ENCODE peak calls at places on chromosomes 7 and 10, in ten cellular contexts. H is lower leg skin, V is H1, U is IMR-90, C is sigmoid colon, X is adrenal gland, B is ovary, W is tibial nerve, T is transverse colon, N is spleen. F is an unnamed sample.

GRCh38 chr10:68800196-68800595 is 27.1 kb upstream of the STOX1 start:
- DNase-seq in H (no peak), V (no peak), U (no peak), T (no peak), X (no peak), W (no peak), C (no peak), N (no peak), B (no peak), F (no peak)

GRCh38 chr10:98374176-98374969 is 40.6 kb downstream of the PYROXD2 start:
- DNase-seq in V (no peak), N (no peak), W (no peak), H (peak; percentile 23), U (peak; percentile 91), T (no peak), C (no peak), X (no peak), B (no peak), F (no peak)

GRCh38 chr10:7302393-7303054 is 108.3 kb downstream of the SFMBT2 start:
- DNase-seq in N (no peak), X (peak; percentile 19), H (no peak), C (no peak), B (no peak), T (no peak), W (no peak), U (peak; percentile 2), V (no peak), F (no peak)

GRCh38 chr10:88848499-88848898 is 3.1 kb downstream of the ANKRD22 start:
- DNase-seq in N (no peak), H (no peak), X (no peak), T (no peak), U (peak; percentile 87), W (no peak), C (no peak), V (no peak), B (no peak), F (peak; percentile 63)

GRCh38 chr7:46909601-46910051 is 672.3 kb downstream of the TNS3 start:
- DNase-seq in T (no peak), V (no peak), B (no peak), C (no peak), X (no peak), W (no peak), H (no peak), N (no peak), U (peak; percentile 70), F (no peak)

GRCh38 chr7:83842894-83843293 is 194.0 kb upstream of the SEMA3E start:
- DNase-seq in X (no peak), N (no peak), T (no peak), B (no peak), W (no peak), V (no peak), C (no peak), U (no peak), H (no peak), F (no peak)

GRCh38 chr7:42104231-42104630 is 132.8 kb downstream of the GLI3 start:
- DNase-seq in U (no peak), C (no peak), H (no peak), W (no peak), V (no peak), T (no peak), X (no peak), B (no peak), N (no peak), F (no peak)

GRCh38 chr7:94057955-94058354 is 53.8 kb upstream of the BET1 start:
- DNase-seq in C (no peak), W (no peak), X (no peak), T (no peak), U (no peak), H (no peak), B (no peak), V (no peak), N (no peak), F (no peak)

GRCh38 chr10:129774736-129775401 is 189.2 kb downstream of the EBF3 start:
- DNase-seq in H (peak; percentile 78), X (no peak), N (peak; percentile 71), B (no peak), V (no peak), T (no peak), U (no peak), C (no peak), W (no peak), F (no peak)

GRCh38 chr10:31604646-31605170 is 285.7 kb downstream of the ZEB1 start:
- DNase-seq in B (no peak), X (no peak), C (no peak), N (no peak), T (no peak), H (no peak), W (no peak), U (no peak), V (no peak), F (no peak)

GRCh38 chr7:11221931-11222330 is 248.3 kb downstream of the PHF14 start:
- DNase-seq in U (no peak), V (no peak), N (no peak), X (no peak), C (no peak), W (no peak), H (no peak), T (no peak), B (no peak), F (peak; percentile 18)

GRCh38 chr7:85573849-85574248 is 387.0 kb upstream of the SEMA3D start:
- DNase-seq in V (no peak), W (no peak), H (no peak), B (no peak), T (no peak), U (no peak), X (no peak), N (no peak), C (no peak), F (peak; percentile 49)

GRCh38 chr10:103493362-103493871 is at the start of gene NEURL1:
- DNase-seq in X (peak; percentile 12), C (no peak), H (no peak), B (peak; percentile 51), W (no peak), T (no peak), N (peak; percentile 72), U (no peak), V (no peak), F (no peak)

GRCh38 chr10:103490986-103491314 is 2.6 kb upstream of the NEURL1 start:
- DNase-seq in N (no peak), T (no peak), H (no peak), B (no peak), C (no peak), V (no peak), X (no peak), U (no peak), W (no peak), F (no peak)

GRCh38 chr10:103493911-103494877 is 689 bp downstream of the NEURL1 start:
- DNase-seq in W (no peak), B (peak; percentile 52), N (peak; percentile 75), C (no peak), V (no peak), H (no peak), U (no peak), X (peak; percentile 11), T (no peak), F (no peak)

GRCh38 chr10:103491729-103492364 is 1.7 kb upstream of the NEURL1 start:
- DNase-seq in N (no peak), W (no peak), X (peak; percentile 77), B (peak; percentile 64), V (no peak), C (no peak), U (peak; percentile 98), H (no peak), T (no peak), F (no peak)

DNA sequence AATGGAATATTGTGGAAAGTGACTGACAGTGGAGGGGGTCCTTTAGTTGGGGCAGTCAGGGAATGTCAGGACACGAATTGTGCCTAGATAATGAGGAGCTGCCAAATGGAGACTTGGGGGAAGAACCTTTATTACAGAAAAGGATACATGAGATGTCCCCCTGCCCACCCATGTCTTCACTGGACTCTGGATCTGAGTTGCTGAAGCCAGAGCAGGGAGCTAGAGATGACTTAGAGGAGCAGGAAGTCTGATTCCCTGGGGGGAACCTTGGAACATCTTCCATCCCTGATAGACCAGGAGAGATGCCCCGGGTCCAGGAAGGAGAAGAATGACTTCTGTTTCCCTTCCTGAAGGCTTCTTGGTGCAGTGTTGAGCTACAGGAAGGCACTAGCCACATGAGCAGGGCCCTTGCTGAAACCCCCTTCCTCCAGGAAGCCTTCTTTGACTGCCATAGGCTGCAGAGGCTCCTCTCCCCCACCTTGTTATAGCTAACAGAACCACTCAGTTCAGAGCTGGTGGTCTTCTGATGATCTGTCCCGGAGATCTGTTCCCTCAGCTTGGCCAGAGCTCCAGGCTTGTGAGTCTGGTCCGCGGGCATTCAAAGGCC is 747 bp upstream of the NEURL1 start:
- DNase-seq in V (no peak), X (no peak), H (no peak), B (no peak), U (no peak), W (no peak), N (no peak), T (no peak), C (no peak), F (no peak)
- H3K4me3 ChIP-seq in V (peak overlapping the region; percentile 71), X (no peak overlapping the region), H (no peak overlapping the region), B (peak overlapping the region; percentile 51), U (no peak overlapping the region), W (no peak overlapping the region), N (no peak overlapping the region), T (peak overlapping the region; percentile 63), C (no peak overlapping the region), F (no peak overlapping the region)

DNA sequence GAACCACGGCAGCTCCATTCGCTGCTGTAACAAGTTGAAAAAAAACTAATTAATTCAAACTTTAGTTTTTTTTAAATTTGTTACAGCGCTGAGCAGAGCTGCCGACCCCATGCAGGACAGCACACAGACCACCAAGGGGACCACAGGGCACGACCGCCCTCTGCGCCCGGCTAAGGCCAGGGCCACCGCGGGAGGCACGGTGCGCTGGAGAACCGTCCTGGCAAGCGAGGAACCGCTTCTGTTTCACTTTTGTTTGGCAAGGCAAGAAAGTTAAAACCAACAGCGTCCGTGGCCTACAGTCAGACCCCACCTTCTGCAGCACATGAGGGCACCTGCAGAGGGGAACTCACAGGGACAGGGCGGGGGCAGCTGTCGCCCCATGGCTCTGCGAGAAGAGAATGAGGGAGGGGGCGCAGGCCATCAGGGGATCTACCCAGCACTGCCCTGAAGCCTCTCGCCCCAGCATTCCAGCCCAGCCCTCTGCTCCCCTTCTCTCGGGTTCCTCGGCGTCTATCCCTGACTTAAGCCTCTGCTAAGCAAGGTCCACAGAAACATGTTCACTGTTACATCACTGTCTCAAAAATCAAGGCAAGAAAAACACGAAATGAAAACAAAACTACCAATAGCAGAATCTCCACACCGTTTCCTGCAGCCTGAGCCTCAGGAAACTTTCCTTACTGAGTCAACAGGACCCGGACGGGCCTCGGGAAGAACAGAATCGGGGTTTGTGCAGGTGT is 204.4 kb downstream of the DIP2C start:
- DNase-seq in B (no peak), C (no peak), W (no peak), H (peak; percentile 82), N (peak; percentile 76), V (no peak), U (no peak), X (no peak), T (no peak), F (no peak)
- TF ChIP-seq POLR2A in B (no peak), C (no peak), W (no peak), H (no peak), N (no peak), V (no peak), U (no peak), X (no peak), T (no peak), F (no peak)

GRCh38 chr7:32957326-32958045 is at the start of gene FKBP9:
- DNase-seq in N (peak; percentile 92), X (peak; percentile 77), U (peak; percentile 79), B (peak; percentile 82), W (peak; percentile 79), H (peak; percentile 98), V (no peak), T (peak; percentile 94), C (peak; percentile 89), F (peak; percentile 87)
- H3K4me3 ChIP-seq in N (peak within 1 kb of the TSS; percentile 86), X (peak within 1 kb of the TSS; percentile 58), U (peak within 1 kb of the TSS; percentile 61), B (peak within 1 kb of the TSS; percentile 83), W (peak within 1 kb of the TSS; percentile 90), H (peak within 1 kb of the TSS; percentile 84), V (peak within 1 kb of the TSS; percentile 83), T (peak within 1 kb of the TSS; percentile 93), C (peak within 1 kb of the TSS; percentile 96), F (peak within 1 kb of the TSS; percentile 70)

GRCh38 chr7:155276800-155277375 is 20.8 kb upstream of the INSIG1 start:
- DNase-seq in W (no peak), H (no peak), C (peak; percentile 37), N (no peak), X (no peak), U (no peak), T (no peak), B (no peak), V (no peak), F (no peak)
- TF ChIP-seq POLR2A in W (no peak), H (no peak), C (no peak), N (no peak), X (no peak), U (no peak), T (no peak), B (no peak), V (no peak), F (no peak)

F was measured in NB4.